ENCODE peak calls at places on chromosomes 5 and 9, in ten cellular contexts. J is epithelial cell of proximal tubule, U is nephron progenitor cell, O is esophagus squamous epithelium, R is AG09319, T is lower leg skin, I is adrenal gland, F is glutamatergic neuron, Y is astrocyte, Z is GM06990. A is an unnamed sample.

GRCh38 chr5:100550531-100551036 is 15.4 kb downstream of the FAM174A start:
- DNase-seq in U (no peak), J (peak), R (no peak), I (no peak), Y (no peak), O (no peak), F (no peak), Z (peak), T (no peak), A (no peak)

GRCh38 chr5:96388186-96388585 is 44.9 kb downstream of the PCSK1 start:
- DNase-seq in R (no peak), T (no peak), J (no peak), Z (no peak), Y (no peak), U (no peak), F (no peak), I (no peak), O (no peak), A (no peak)

GRCh38 chr5:164578911-164579310 is 1073.5 kb downstream of the MAT2B start:
- DNase-seq in T (no peak), I (no peak), F (no peak), U (no peak), O (no peak), J (no peak), Y (no peak), R (no peak), Z (no peak), A (no peak)

GRCh38 chr5:12460493-12461261 is 556.4 kb upstream of the CTNND2 start:
- DNase-seq in O (no peak), Y (peak), J (no peak), T (no peak), F (no peak), I (no peak), R (no peak), Z (no peak), U (no peak), A (no peak)

GRCh38 chr5:138354926-138355378 is 2.5 kb downstream of the KDM3B start:
- DNase-seq in F (no peak), I (no peak), Y (peak), O (no peak), U (peak), R (peak), T (peak), J (peak), Z (peak), A (peak)

GRCh38 chr9:114263853-114264510 is 58.9 kb upstream of the ORM1 start:
- DNase-seq in T (no peak), Z (no peak), Y (no peak), I (no peak), J (no peak), U (peak), F (peak), O (no peak), R (no peak), A (peak)

GRCh38 chr5:174625591-174626365 is 98.6 kb upstream of the MSX2 start:
- DNase-seq in F (no peak), I (peak), Z (no peak), R (no peak), O (no peak), U (no peak), T (no peak), Y (no peak), J (no peak), A (no peak)

GRCh38 chr9:91378695-91379127 is 17.0 kb upstream of the AUH start:
- DNase-seq in O (no peak), Y (peak), T (no peak), J (no peak), I (no peak), U (no peak), R (peak), F (no peak), Z (no peak), A (no peak)

GRCh38 chr5:176768174-176768970 is 42.0 kb upstream of the UNC5A start:
- DNase-seq in J (no peak), I (no peak), Y (no peak), U (no peak), Z (no peak), T (no peak), O (no peak), F (no peak), R (no peak), A (no peak)

GRCh38 chr5:8956659-8957058 is 589.2 kb downstream of the SEMA5A start:
- DNase-seq in I (no peak), Z (no peak), O (no peak), T (no peak), Y (no peak), R (no peak), F (no peak), J (no peak), U (no peak), A (no peak)

GRCh38 chr5:717143-717542 is 24.0 kb upstream of the TPPP start:
- DNase-seq in F (no peak), U (no peak), I (no peak), Z (no peak), Y (no peak), J (no peak), O (no peak), T (no peak), R (no peak), A (no peak)

GRCh38 chr9:96141666-96142065 is 160.3 kb downstream of the HSD17B3 start:
- DNase-seq in J (no peak), O (no peak), Z (no peak), R (no peak), F (no peak), Y (no peak), I (no peak), T (no peak), U (no peak), A (no peak)

GRCh38 chr9:109475526-109475925 is 22.6 kb downstream of the PTPN3 start:
- DNase-seq in R (no peak), O (no peak), I (no peak), Y (no peak), J (no peak), Z (no peak), U (no peak), T (no peak), F (no peak), A (no peak)

GRCh38 chr5:116734717-116735072 is 160.1 kb upstream of the SEMA6A start:
- DNase-seq in F (no peak), T (no peak), R (no peak), J (no peak), I (no peak), Y (peak), Z (no peak), O (no peak), U (no peak), A (no peak)

GRCh38 chr5:31944683-31945445 is 229.3 kb downstream of the GOLPH3 start:
- DNase-seq in F (peak), I (no peak), Z (no peak), Y (no peak), J (no peak), R (no peak), U (no peak), T (peak), O (no peak), A (no peak)

GRCh38 chr9:126652140-126652558 is 38.4 kb downstream of the LMX1B start:
- DNase-seq in Y (no peak), T (no peak), J (no peak), I (no peak), R (no peak), F (no peak), O (no peak), U (peak), Z (no peak), A (no peak)

GRCh38 chr5:40813698-40814281 is 15.6 kb upstream of the PRKAA1 start:
- DNase-seq in T (no peak), J (no peak), R (no peak), Z (no peak), O (no peak), I (no peak), U (no peak), F (no peak), Y (no peak), A (no peak)

GRCh38 chr5:174735498-174736350 is 11.3 kb downstream of the MSX2 start:
- DNase-seq in Y (peak), T (no peak), I (peak), R (no peak), O (no peak), Z (no peak), F (no peak), J (no peak), U (peak), A (no peak)

GRCh38 chr5:102099766-102100331 is 196.2 kb downstream of the SLCO4C1 start:
- DNase-seq in J (no peak), O (no peak), R (no peak), Y (no peak), F (no peak), Z (no peak), U (no peak), I (no peak), T (no peak), A (no peak)

GRCh38 chr5:178389796-178390195 is 157.2 kb upstream of the PHYKPL start:
- DNase-seq in T (no peak), J (no peak), Z (no peak), Y (no peak), O (no peak), F (no peak), R (no peak), I (peak), U (no peak), A (no peak)

GRCh38 chr9:131954299-131954698 is 125.4 kb downstream of the MED27 start:
- DNase-seq in I (no peak), Y (no peak), Z (no peak), O (no peak), R (no peak), U (no peak), F (no peak), J (no peak), T (no peak), A (no peak)

GRCh38 chr9:82108881-82109280 is 120.3 kb downstream of the SPATA31D1 start:
- DNase-seq in Y (no peak), I (no peak), R (no peak), U (no peak), J (no peak), T (no peak), F (no peak), O (no peak), Z (no peak), A (no peak)

GRCh38 chr5:98121036-98121936 is 652.2 kb upstream of the RGMB start:
- DNase-seq in Z (no peak), I (no peak), F (no peak), T (no peak), R (no peak), U (peak), J (no peak), Y (no peak), O (no peak), A (no peak)

GRCh38 chr5:149809919-149810691 is 80.0 kb downstream of the PPARGC1B start:
- DNase-seq in J (no peak), Z (no peak), U (no peak), F (no peak), R (no peak), T (no peak), O (no peak), Y (no peak), I (no peak), A (no peak)

GRCh38 chr5:127400946-127401670 is 110.5 kb downstream of the MEGF10 start:
- DNase-seq in I (no peak), J (no peak), O (no peak), Y (peak), R (no peak), F (no peak), Z (no peak), U (no peak), T (no peak), A (no peak)

GRCh38 chr5:74167206-74167929 is 473.2 kb downstream of the ENC1 start:
- DNase-seq in U (no peak), Z (no peak), F (no peak), I (no peak), J (peak), T (no peak), Y (peak), O (no peak), R (peak), A (no peak)

GRCh38 chr5:92907914-92908606 is 673.0 kb downstream of the NR2F1-AS1 start:
- DNase-seq in F (no peak), Z (peak), T (no peak), J (no peak), Y (peak), I (no peak), R (peak), U (no peak), O (no peak), A (no peak)

GRCh38 chr5:131974956-131975726 is 29.7 kb upstream of the MEIKIN start:
- DNase-seq in Z (no peak), F (no peak), I (no peak), T (no peak), Y (no peak), J (no peak), U (no peak), R (no peak), O (no peak), A (no peak)

GRCh38 chr5:176394881-176395675 is 6.5 kb downstream of the HIGD2A start:
- DNase-seq in O (no peak), Y (no peak), J (no peak), Z (no peak), T (no peak), F (no peak), U (no peak), R (no peak), I (no peak), A (no peak)

GRCh38 chr9:88988796-88989641 is 2.2 kb upstream of the S1PR3 start:
- DNase-seq in O (no peak), T (no peak), R (no peak), U (no peak), Y (no peak), J (peak), I (no peak), Z (no peak), F (no peak), A (no peak)

GRCh38 chr9:88987646-88988045 is 3.6 kb upstream of the S1PR3 start:
- DNase-seq in I (no peak), T (no peak), F (no peak), Z (no peak), Y (no peak), U (no peak), O (no peak), J (no peak), R (no peak), A (no peak)

GRCh38 chr9:88991066-88992030 is at the start of gene S1PR3:
- DNase-seq in F (peak), T (no peak), J (no peak), I (peak), Y (no peak), U (peak), Z (no peak), O (no peak), R (no peak), A (peak)

GRCh38 chr9:88990721-88991065 is 575 bp upstream of the S1PR3 start:
- DNase-seq in U (peak), J (no peak), Z (no peak), F (peak), I (no peak), O (no peak), Y (no peak), R (no peak), T (no peak), A (peak)

GRCh38 chr9:88989961-88990570 is 1.2 kb upstream of the S1PR3 start:
- DNase-seq in Z (no peak), R (no peak), Y (no peak), J (no peak), F (no peak), I (no peak), U (peak), T (no peak), O (no peak), A (no peak)
- TF ChIP-seq CTCF in Z (no peak), R (no peak), Y (no peak), J (no peak), F (no peak), I (no peak), U (no peak), T (no peak), O (no peak), A (no peak)

DNA sequence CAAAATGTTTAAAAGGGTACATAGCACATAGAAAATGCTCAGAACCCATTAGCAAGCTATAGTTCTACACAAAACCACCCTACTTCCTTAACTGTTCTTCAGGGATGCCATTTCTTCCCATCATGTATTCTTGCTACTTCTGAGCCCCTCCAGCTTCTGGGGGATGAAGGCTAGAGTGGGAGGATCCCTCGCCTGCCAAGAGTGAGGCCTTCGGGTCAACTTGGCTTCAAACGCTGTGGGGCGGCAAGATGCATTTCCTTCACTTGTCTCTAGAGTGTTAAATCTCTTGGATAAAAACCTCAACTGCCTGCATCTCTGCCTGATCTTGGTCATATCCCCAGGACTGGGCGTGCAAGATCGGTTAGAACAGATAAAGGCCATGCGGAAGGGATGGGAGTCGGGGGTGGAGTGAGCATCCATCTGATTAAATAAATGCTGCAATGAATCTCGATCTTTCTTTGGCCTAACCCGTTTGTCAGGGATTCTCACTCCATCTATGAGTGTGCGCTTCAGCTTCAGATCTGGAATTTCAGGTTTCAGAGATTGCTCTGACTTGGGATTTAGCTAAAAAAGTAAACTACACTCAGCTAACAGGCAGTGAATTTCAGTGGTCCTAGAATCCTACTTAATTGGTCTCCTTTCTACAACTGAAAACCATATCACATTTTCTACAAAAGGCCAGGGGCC is 118.0 kb upstream of the PANK3 start:
- DNase-seq in R (no peak), I (no peak), U (no peak), F (no peak), T (no peak), J (no peak), Z (no peak), O (no peak), Y (no peak), A (no peak)
- TF ChIP-seq CTCF in R (no peak), I (no peak), U (no peak), F (no peak), T (no peak), J (no peak), Z (no peak), O (no peak), Y (no peak), A (no peak)

GRCh38 chr9:107650321-107650720 is 160.8 kb upstream of the KLF4 start:
- DNase-seq in T (no peak), Y (peak), I (no peak), J (no peak), U (no peak), O (no peak), R (no peak), Z (no peak), F (no peak), A (no peak)

GRCh38 chr9:107650995-107651394 is 161.4 kb upstream of the KLF4 start:
- DNase-seq in Z (no peak), J (no peak), Y (no peak), T (no peak), R (no peak), O (no peak), I (no peak), U (no peak), F (no peak), A (no peak)

GRCh38 chr9:107647611-107648010 is 158.0 kb upstream of the KLF4 start:
- DNase-seq in O (no peak), U (no peak), R (no peak), Z (no peak), Y (no peak), I (no peak), T (no peak), F (no peak), J (no peak), A (no peak)

GRCh38 chr9:107648153-107648716 is 158.7 kb upstream of the KLF4 start:
- DNase-seq in R (no peak), F (no peak), O (no peak), Z (no peak), Y (peak), I (no peak), J (no peak), T (no peak), U (no peak), A (no peak)

GRCh38 chr9:107653263-107653821 is 163.8 kb upstream of the KLF4 start:
- DNase-seq in I (no peak), R (no peak), Y (no peak), J (no peak), T (no peak), Z (no peak), O (no peak), U (no peak), F (no peak), A (no peak)
- TF ChIP-seq CTCF in I (no peak), R (no peak), Y (no peak), J (no peak), T (no peak), Z (no peak), O (no peak), U (no peak), F (no peak), A (no peak)

GRCh38 chr5:155616779-155617392 is 603.3 kb downstream of the KIF4B start:
- DNase-seq in F (peak), J (no peak), Y (no peak), R (no peak), Z (no peak), U (peak), T (no peak), O (no peak), I (peak), A (peak)
- TF ChIP-seq CTCF in F (peak), J (peak), Y (peak), R (peak), Z (peak), U (peak), T (no peak), O (peak), I (peak), A (peak)

DNA sequence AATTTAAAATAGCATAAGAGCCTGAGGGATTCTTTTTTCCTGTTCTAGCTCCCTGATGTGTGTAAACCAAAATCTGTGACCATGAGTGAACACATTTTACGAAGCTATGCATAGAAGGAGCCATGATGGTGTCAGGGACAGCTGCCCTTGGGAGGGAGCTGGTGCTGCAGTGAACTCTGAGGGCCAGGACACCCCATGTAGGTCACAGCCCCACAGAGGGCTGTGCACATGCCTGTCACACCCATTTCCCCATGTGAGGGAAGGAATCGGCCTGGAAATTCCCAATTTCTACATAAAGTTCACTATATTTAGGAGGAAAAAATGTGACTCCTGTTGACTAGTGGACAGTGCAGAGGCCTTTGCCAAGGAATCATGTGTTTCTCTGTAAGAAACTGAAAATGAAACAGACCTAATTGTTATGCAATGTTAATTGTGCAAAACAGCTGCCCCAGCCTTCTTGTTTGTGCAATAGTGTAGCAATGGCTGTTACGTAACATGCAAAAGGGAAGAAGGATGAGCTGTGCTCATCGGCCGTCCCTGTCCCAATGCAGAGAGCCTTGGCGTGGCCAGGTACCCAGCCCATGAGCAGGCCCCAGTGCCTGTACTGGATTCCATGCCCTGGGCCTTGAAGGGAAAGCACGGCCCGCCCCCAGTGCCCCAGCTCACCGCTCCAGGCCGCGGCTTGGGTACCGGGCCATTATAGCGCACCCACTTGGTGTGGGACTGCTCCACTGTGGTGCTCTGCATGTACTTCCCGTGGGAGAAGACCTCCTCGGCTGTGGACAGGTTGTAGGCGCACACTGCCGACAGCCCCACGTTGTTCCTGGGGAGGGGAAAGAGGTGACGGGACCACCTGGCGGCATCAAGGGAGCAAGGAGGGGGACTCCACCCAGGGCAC is 69.9 kb downstream of the SECISBP2 start:
- DNase-seq in T (peak), R (peak), I (peak), J (peak), F (no peak), Z (no peak), O (no peak), Y (no peak), U (no peak), A (no peak)
- TF ChIP-seq CTCF in T (no peak), R (no peak), I (no peak), J (no peak), F (no peak), Z (no peak), O (no peak), Y (no peak), U (no peak), A (no peak)

GRCh38 chr9:71446499-71447411 is 321.6 kb downstream of the CEMIP2 start:
- DNase-seq in Y (peak), T (no peak), I (peak), Z (peak), F (peak), R (peak), J (peak), U (peak), O (no peak), A (peak)
- TF ChIP-seq CTCF in Y (no peak), T (no peak), I (no peak), Z (peak), F (peak), R (peak), J (peak), U (peak), O (no peak), A (peak)